ENCODE peak calls at places on chromosomes 4 and X, in nine cellular contexts. X is nephron progenitor cell; R is MV-4-11; Y is naive B cell; H is cardiac fibroblast; D is naive thymus-derived CD4-positive, alpha-beta T cell; C is AG10803; W is HT1080; T is left ventricle myocardium superior. Q is an unnamed sample.

GRCh38 chrX:155179343-155179997 is 36.8 kb upstream of the VBP1 start:
- DNase-seq in X (no peak), R (no peak), Y (no peak), H (peak), D (no peak), C (no peak), W (no peak), T (no peak), Q (no peak)

GRCh38 chrX:152619897-152620296 is 17.8 kb upstream of the GABRQ start:
- DNase-seq in X (no peak), R (no peak), Y (no peak), H (no peak), D (no peak), C (no peak), W (no peak), T (no peak), Q (no peak)

GRCh38 chr4:40559585-40560465 is 69.8 kb downstream of the RBM47 start:
- DNase-seq in X (no peak), R (no peak), Y (no peak), H (no peak), D (no peak), C (no peak), W (no peak), T (no peak), Q (peak)

GRCh38 chrX:131951166-131951565 is 71.9 kb upstream of the STK26 start:
- DNase-seq in X (no peak), R (no peak), Y (no peak), H (no peak), D (no peak), C (no peak), W (no peak), T (no peak), Q (no peak)

GRCh38 chr4:66355328-66355727 is 685.0 kb upstream of the EPHA5 start:
- DNase-seq in X (no peak), R (no peak), Y (no peak), H (no peak), D (no peak), C (no peak), W (no peak), T (no peak), Q (no peak)

GRCh38 chr4:109065006-109065405 is 237.5 kb downstream of the COL25A1 start:
- DNase-seq in X (no peak), R (no peak), Y (no peak), H (no peak), D (no peak), C (no peak), W (no peak), T (no peak), Q (no peak)

GRCh38 chr4:1058198-1058996 is 47.0 kb downstream of the FGFRL1 start:
- DNase-seq in X (no peak), R (no peak), Y (no peak), H (no peak), D (no peak), C (no peak), W (no peak), T (peak), Q (no peak)

GRCh38 chr4:74230902-74231499 is 73.1 kb downstream of the MTHFD2L start:
- DNase-seq in X (no peak), R (peak), Y (no peak), H (peak), D (no peak), C (peak), W (peak), T (no peak), Q (peak)

GRCh38 chrX:150198776-150199175 is 164.3 kb upstream of the MAMLD1 start:
- DNase-seq in X (no peak), R (peak), Y (no peak), H (no peak), D (no peak), C (peak), W (peak), T (no peak), Q (no peak)

GRCh38 chrX:19515615-19516105 is 352 bp upstream of the MAP3K15 start:
- DNase-seq in X (no peak), R (no peak), Y (no peak), H (no peak), D (no peak), C (no peak), W (no peak), T (no peak), Q (no peak)

GRCh38 chr4:16382571-16382970 is 156.3 kb upstream of the TAPT1 start:
- DNase-seq in X (no peak), R (no peak), Y (no peak), H (no peak), D (no peak), C (no peak), W (no peak), T (no peak), Q (no peak)

GRCh38 chrX:123773258-123773978 is 40.6 kb upstream of the THOC2 start:
- DNase-seq in X (no peak), R (peak), Y (no peak), H (peak), D (no peak), C (peak), W (no peak), T (no peak), Q (no peak)

GRCh38 chr4:73646117-73646516 is 25.9 kb upstream of the RASSF6 start:
- DNase-seq in X (no peak), R (no peak), Y (no peak), H (no peak), D (no peak), C (no peak), W (no peak), T (no peak), Q (no peak)

GRCh38 chrX:115606861-115607260 is 45.9 kb downstream of the PLS3 start:
- DNase-seq in X (no peak), R (no peak), Y (no peak), H (no peak), D (no peak), C (no peak), W (no peak), T (no peak), Q (no peak)

GRCh38 chrX:102835504-102836146 is 101.4 kb upstream of the RAB40AL start:
- DNase-seq in X (no peak), R (no peak), Y (no peak), H (peak), D (no peak), C (peak), W (peak), T (no peak), Q (no peak)

GRCh38 chr4:122777846-122778501 is 45.5 kb downstream of the BBS12 start:
- DNase-seq in X (no peak), R (no peak), Y (no peak), H (peak), D (no peak), C (peak), W (no peak), T (no peak), Q (no peak)

GRCh38 chr4:119099227-119099910 is 36.3 kb upstream of the MYOZ2 start:
- DNase-seq in X (no peak), R (peak), Y (no peak), H (peak), D (no peak), C (peak), W (no peak), T (no peak), Q (no peak)

GRCh38 chr4:169716677-169717076 is 41.1 kb downstream of the HPF1 start:
- DNase-seq in X (no peak), R (no peak), Y (no peak), H (peak), D (no peak), C (no peak), W (peak), T (no peak), Q (no peak)

GRCh38 chr4:93911671-93912070 is 83.1 kb downstream of the ATOH1 start:
- DNase-seq in X (no peak), R (no peak), Y (no peak), H (no peak), D (no peak), C (no peak), W (no peak), T (no peak), Q (no peak)

GRCh38 chrX:51420610-51421009 is 75.8 kb downstream of the NUDT11 start:
- DNase-seq in X (peak), R (no peak), Y (peak), H (peak), D (peak), C (peak), W (peak), T (no peak), Q (no peak)

GRCh38 chr4:94412019-94413017 is 39.4 kb upstream of the PDLIM5 start:
- DNase-seq in X (no peak), R (no peak), Y (no peak), H (peak), D (no peak), C (peak), W (peak), T (no peak), Q (no peak)

GRCh38 chr4:140857111-140857510 is 100.9 kb upstream of the TBC1D9 start:
- DNase-seq in X (no peak), R (no peak), Y (no peak), H (no peak), D (no peak), C (no peak), W (peak), T (no peak), Q (no peak)

GRCh38 chrX:153476628-153477027 is 6.3 kb upstream of the HAUS7 start:
- DNase-seq in X (no peak), R (no peak), Y (no peak), H (peak), D (no peak), C (no peak), W (no peak), T (peak), Q (no peak)

GRCh38 chr4:80183196-80184052 is 13.9 kb upstream of the PRDM8 start:
- DNase-seq in X (no peak), R (no peak), Y (no peak), H (no peak), D (no peak), C (no peak), W (peak), T (peak), Q (peak)

Q was measured in T-helper 1 cell.